ENCODE peak calls at places on chromosome 1, in five cellular contexts. A is stimulated activated CD8-positive, alpha-beta memory T cell treated with anti-CD3 and anti-CD28 coated beads, Interleukin-4, amount 100 ng/mL, for 4 hours; G is cardiac fibroblast; V is AML-193; T is RWPE1. U is an unnamed sample.

GRCh38 chr1:116151739-116152576 is 40.8 kb downstream of the MAB21L3 start:
- DNase-seq in A (peak; percentile 40), T (peak; percentile 83), V (peak; percentile 32), G (peak; percentile 67), U (peak; percentile 68)

GRCh38 chr1:116667577-116668105 is at the start of gene IGSF3:
- DNase-seq in A (peak; percentile 5), T (peak; percentile 74), V (peak; percentile 2), G (peak; percentile 22), U (peak; percentile 68)

GRCh38 chr1:16026723-16027484 is 5.1 kb downstream of the CLCNKA start:
- DNase-seq in G (no peak), T (no peak), A (no peak), V (no peak), U (no peak)

GRCh38 chr1:155002479-155003226 is at the start of gene ZBTB7B:
- DNase-seq in T (peak; percentile 88), A (no peak), G (peak; percentile 29), V (no peak), U (peak; percentile 48)

GRCh38 chr1:77989762-77990161 is 10.9 kb upstream of the FUBP1 start:
- DNase-seq in T (no peak), G (no peak), V (no peak), A (no peak), U (no peak)

GRCh38 chr1:229273507-229274232 is 2.8 kb downstream of the RAB4A start:
- DNase-seq in A (no peak), V (peak; percentile 50), T (no peak), G (peak; percentile 45), U (peak; percentile 72)

GRCh38 chr1:56550132-56550531 is 29.2 kb downstream of the PLPP3 start:
- DNase-seq in A (no peak), G (no peak), V (no peak), T (no peak), U (no peak)

GRCh38 chr1:10866314-10867091 is 70.1 kb upstream of the CASZ1 start:
- DNase-seq in G (no peak), A (peak; percentile 6), V (no peak), T (peak; percentile 33), U (no peak)

GRCh38 chr1:230171337-230172015 is 104.4 kb downstream of the GALNT2 start:
- DNase-seq in T (no peak), A (no peak), G (peak; percentile 79), V (no peak), U (no peak)

GRCh38 chr1:5915587-5916571 is 76.3 kb downstream of the NPHP4 start:
- DNase-seq in G (peak; percentile 73), A (no peak), T (peak; percentile 50), V (peak; percentile 4), U (peak; percentile 42)

GRCh38 chr1:16015960-16016901 is 1.6 kb downstream of the HSPB7 start:
- DNase-seq in T (no peak), A (no peak), V (no peak), G (no peak), U (no peak)

GRCh38 chr1:237084399-237085077 is 42.6 kb downstream of the RYR2 start:
- DNase-seq in A (no peak), T (no peak), V (no peak), G (no peak), U (no peak)

GRCh38 chr1:32142446-32143301 is 34.8 kb downstream of the KPNA6 start:
- DNase-seq in G (peak; percentile 92), T (peak; percentile 36), V (no peak), A (no peak), U (peak; percentile 71)

U was measured in HT-29.